ENCODE peak calls at places on chromosomes 13 and 19, in six cellular contexts. X is neuronal stem cell, Q is H9, B is IMR-90, J is H1, H is trophoblast cell. N is an unnamed sample.
A peak's percentile ranks its signal among the peaks of the same experiment; 100 is the strongest.

GRCh38 chr19:51330366-51330765 is 11.6 kb downstream of the VSIG10L start:
- DNase-seq in X (no peak), Q (no peak), B (no peak), J (no peak), H (no peak), N (no peak)

GRCh38 chr19:14719162-14719561 is 29.3 kb downstream of the ZNF333 start:
- DNase-seq in X (no peak), Q (no peak), B (no peak), J (no peak), H (no peak), N (no peak)

GRCh38 chr19:4523306-4524110 is 5.2 kb upstream of the PLIN4 start:
- DNase-seq in X (no peak), Q (peak; percentile 69), B (peak; percentile 10), J (peak; percentile 88), H (no peak), N (peak; percentile 29)

GRCh38 chr19:6730153-6730804 is 7.1 kb downstream of the GPR108 start:
- DNase-seq in X (no peak), Q (peak; percentile 98), B (no peak), J (peak; percentile 91), H (no peak), N (no peak)

GRCh38 chr13:77118134-77118533 is 91.2 kb upstream of the FBXL3 start:
- DNase-seq in X (no peak), Q (peak; percentile 32), B (no peak), J (no peak), H (no peak), N (no peak)

GRCh38 chr19:8262431-8262830 is 45.7 kb downstream of the CD320 start:
- DNase-seq in X (no peak), Q (no peak), B (no peak), J (peak; percentile 40), H (no peak), N (no peak)

GRCh38 chr19:33409035-33409434 is 35.5 kb downstream of the CEBPG start:
- DNase-seq in X (no peak), Q (no peak), B (no peak), J (no peak), H (no peak), N (no peak)

GRCh38 chr13:20553309-20553708 is 13.6 kb upstream of the IFT88 start:
- DNase-seq in X (no peak), Q (no peak), B (no peak), J (no peak), H (peak; percentile 65), N (no peak)

GRCh38 chr19:28065026-28065425 is 1147.9 kb downstream of the UQCRFS1 start:
- DNase-seq in X (no peak), Q (no peak), B (no peak), J (no peak), H (no peak), N (no peak)

GRCh38 chr19:54481326-54481930 is 8.3 kb upstream of the CDC42EP5 start:
- DNase-seq in X (peak; percentile 81), Q (peak; percentile 85), B (peak; percentile 33), J (peak; percentile 82), H (peak; percentile 46), N (peak; percentile 61)

GRCh38 chr13:45413826-45414312 is 4.3 kb downstream of the SLC25A30 start:
- DNase-seq in X (no peak), Q (no peak), B (no peak), J (no peak), H (no peak), N (no peak)

GRCh38 chr19:49347835-49348234 is 12.6 kb downstream of the CD37 start:
- DNase-seq in X (no peak), Q (peak; percentile 76), B (peak; percentile 82), J (no peak), H (peak; percentile 44), N (peak; percentile 65)

GRCh38 chr13:79519252-79519651 is 38.3 kb downstream of the NDFIP2 start:
- DNase-seq in X (no peak), Q (no peak), B (peak; percentile 46), J (no peak), H (no peak), N (peak; percentile 18)

GRCh38 chr13:49690133-49690989 is 925 bp downstream of the EBPL start:
- DNase-seq in X (no peak), Q (no peak), B (peak; percentile 87), J (no peak), H (no peak), N (peak; percentile 64)

GRCh38 chr13:33744589-33745369 is 73.2 kb upstream of the RFC3 start:
- DNase-seq in X (no peak), Q (no peak), B (no peak), J (no peak), H (peak; percentile 27), N (no peak)

GRCh38 chr13:41004875-41005693 is 14.0 kb downstream of the ELF1 start:
- DNase-seq in X (no peak), Q (no peak), B (no peak), J (no peak), H (no peak), N (peak; percentile 61)

GRCh38 chr19:7494416-7495098 is 5.7 kb upstream of the PEX11G start:
- DNase-seq in X (no peak), Q (no peak), B (no peak), J (no peak), H (no peak), N (peak; percentile 93)

GRCh38 chr13:99522288-99522687 is 21.0 kb downstream of the TM9SF2 start:
- DNase-seq in X (no peak), Q (no peak), B (peak; percentile 25), J (no peak), H (peak; percentile 20), N (no peak)

GRCh38 chr13:99980201-99981114 is 1.1 kb upstream of the ZIC2 start:
- DNase-seq in X (peak; percentile 62), Q (peak; percentile 89), B (peak; percentile 43), J (peak; percentile 85), H (peak; percentile 59), N (peak; percentile 54)

GRCh38 chr13:105773887-105774538 is 761.4 kb downstream of the EFNB2 start:
- DNase-seq in X (no peak), Q (no peak), B (peak; percentile 57), J (no peak), H (peak; percentile 63), N (peak; percentile 94)

GRCh38 chr13:40058757-40059236 is 403.3 kb downstream of the COG6 start:
- DNase-seq in X (no peak), Q (no peak), B (no peak), J (no peak), H (no peak), N (peak; percentile 9)

GRCh38 chr13:36746051-36746450 is 72.2 kb downstream of the SERTM1 start:
- DNase-seq in X (no peak), Q (no peak), B (no peak), J (no peak), H (no peak), N (no peak)

GRCh38 chr13:99991013-99991805 is 9.6 kb downstream of the ZIC2 start:
- DNase-seq in X (peak; percentile 30), Q (peak; percentile 60), B (no peak), J (peak; percentile 82), H (no peak), N (no peak)

GRCh38 chr13:25732146-25732865 is 319.5 kb downstream of the SHISA2 start:
- DNase-seq in X (no peak), Q (no peak), B (peak; percentile 2), J (no peak), H (peak; percentile 53), N (peak; percentile 17)

GRCh38 chr13:72782717-72783116 is 784 bp downstream of the PIBF1 start:
- DNase-seq in X (no peak), Q (no peak), B (peak; percentile 10), J (no peak), H (no peak), N (peak; percentile 58)

GRCh38 chr13:26721251-26721939 is 39.2 kb downstream of the GPR12 start:
- DNase-seq in X (no peak), Q (no peak), B (no peak), J (no peak), H (no peak), N (no peak)

GRCh38 chr19:13613447-13613846 is 107.2 kb upstream of the CACNA1A start:
- DNase-seq in X (no peak), Q (no peak), B (no peak), J (no peak), H (no peak), N (no peak)

GRCh38 chr19:17965370-17966114 is 1.4 kb upstream of the KCNN1 start:
- DNase-seq in X (no peak), Q (no peak), B (no peak), J (no peak), H (peak; percentile 18), N (no peak)

GRCh38 chr19:17967258-17968051 is 548 bp downstream of the KCNN1 start:
- DNase-seq in X (no peak), Q (no peak), B (no peak), J (peak; percentile 57), H (no peak), N (no peak)

GRCh38 chr19:17966115-17966455 is 822 bp upstream of the KCNN1 start:
- DNase-seq in X (no peak), Q (no peak), B (no peak), J (no peak), H (no peak), N (no peak)

GRCh38 chr19:17968376-17968775 is 1.5 kb downstream of the KCNN1 start:
- DNase-seq in X (no peak), Q (no peak), B (no peak), J (no peak), H (no peak), N (no peak)

GRCh38 chr19:17966497-17967257 is at the start of gene KCNN1:
- DNase-seq in X (no peak), Q (no peak), B (no peak), J (peak; percentile 83), H (no peak), N (no peak)
- H3K23ac ChIP-seq in X (peak within 1 kb of the TSS; percentile 65), Q (no peak within 1 kb of the TSS), B (peak within 1 kb of the TSS; percentile 33), J (no peak within 1 kb of the TSS), H (no peak within 1 kb of the TSS), N (no peak within 1 kb of the TSS)

GRCh38 chr13:59787679-59788078 is 376.0 kb downstream of the DIAPH3 start:
- DNase-seq in X (peak; percentile 12), Q (no peak), B (no peak), J (no peak), H (no peak), N (no peak)
- H4K8ac ChIP-seq in X (no peak overlapping the region), Q (no peak overlapping the region), B (no peak overlapping the region), J (no peak overlapping the region), H (no peak overlapping the region), N (no peak overlapping the region)

GRCh38 chr13:97257800-97258799 is 36.0 kb downstream of the MBNL2 start:
- DNase-seq in X (no peak), Q (peak; percentile 84), B (peak; percentile 90), J (no peak), H (peak; percentile 77), N (peak; percentile 98)
- H3K14ac ChIP-seq in X (no peak overlapping the region), Q (peak overlapping the region; percentile 68), B (peak overlapping the region; percentile 95), J (no peak overlapping the region), H (peak overlapping the region; percentile 77), N (no peak overlapping the region)

GRCh38 chr19:5692785-5693194 is 2.7 kb downstream of the RPL36 start:
- DNase-seq in X (no peak), Q (peak; percentile 30), B (no peak), J (no peak), H (no peak), N (peak; percentile 16)

GRCh38 chr19:5690955-5691204 is 785 bp downstream of the RPL36 start:
- DNase-seq in X (no peak), Q (no peak), B (no peak), J (no peak), H (no peak), N (no peak)

GRCh38 chr19:5693195-5694166 is 3.4 kb downstream of the RPL36 start:
- DNase-seq in X (no peak), Q (peak; percentile 38), B (no peak), J (no peak), H (peak; percentile 48), N (no peak)

GRCh38 chr19:5691205-5691929 is 1.3 kb downstream of the RPL36 start:
- DNase-seq in X (no peak), Q (peak; percentile 37), B (peak; percentile 31), J (no peak), H (no peak), N (peak; percentile 47)

GRCh38 chr19:5691930-5692784 is 2.1 kb downstream of the RPL36 start:
- DNase-seq in X (no peak), Q (peak; percentile 42), B (peak; percentile 11), J (no peak), H (no peak), N (peak; percentile 27)
- H3K23ac ChIP-seq in X (peak overlapping the region; percentile 92), Q (no peak overlapping the region), B (peak overlapping the region; percentile 59), J (no peak overlapping the region), H (no peak overlapping the region), N (no peak overlapping the region)